ENCODE peak calls at places on chromosomes 5 and 9, in four cellular contexts. One of them, this sample, is unnamed.

GRCh38 chr9:89461302-89461701 is 36.6 kb downstream of the SEMA4D start:
- DNase-seq in ACHN: peak
- DNase-seq in CD4-positive, alpha-beta T cell: no peak
- DNase-seq in fibroblast of the aortic adventitia: peak
- DNase-seq in this sample: no peak

GRCh38 chr5:112228672-112229071 is 190.4 kb downstream of the EPB41L4A start:
- DNase-seq in CD4-positive, alpha-beta T cell: no peak
- DNase-seq in ACHN: peak
- DNase-seq in fibroblast of the aortic adventitia: peak
- DNase-seq in this sample: no peak

GRCh38 chr9:116055536-116055935 is 98.1 kb upstream of the PAPPA start:
- DNase-seq in ACHN: no peak
- DNase-seq in fibroblast of the aortic adventitia: no peak
- DNase-seq in CD4-positive, alpha-beta T cell: no peak
- DNase-seq in this sample: no peak

GRCh38 chr9:77977210-77977611 is 54.4 kb downstream of the GNAQ start:
- DNase-seq in fibroblast of the aortic adventitia: peak
- DNase-seq in CD4-positive, alpha-beta T cell: peak
- DNase-seq in ACHN: peak
- DNase-seq in this sample: peak

GRCh38 chr9:85729882-85730281 is 11.9 kb downstream of the AGTPBP1 start:
- DNase-seq in fibroblast of the aortic adventitia: no peak
- DNase-seq in ACHN: no peak
- DNase-seq in CD4-positive, alpha-beta T cell: no peak
- DNase-seq in this sample: no peak

GRCh38 chr5:103889500-103890209 is 327.1 kb upstream of the NUDT12 start:
- DNase-seq in ACHN: no peak
- DNase-seq in fibroblast of the aortic adventitia: no peak
- DNase-seq in CD4-positive, alpha-beta T cell: no peak
- DNase-seq in this sample: no peak

GRCh38 chr5:61464512-61464911 is 132.5 kb downstream of the ZSWIM6 start:
- DNase-seq in fibroblast of the aortic adventitia: no peak
- DNase-seq in CD4-positive, alpha-beta T cell: no peak
- DNase-seq in ACHN: no peak
- DNase-seq in this sample: no peak

GRCh38 chr5:15951550-15951949 is 228.0 kb downstream of the MARCHF11 start:
- DNase-seq in fibroblast of the aortic adventitia: no peak
- DNase-seq in ACHN: no peak
- DNase-seq in CD4-positive, alpha-beta T cell: no peak
- DNase-seq in this sample: no peak

GRCh38 chr5:52693279-52693678 is 94.4 kb upstream of the ITGA1 start:
- DNase-seq in ACHN: peak
- DNase-seq in fibroblast of the aortic adventitia: peak
- DNase-seq in CD4-positive, alpha-beta T cell: peak
- DNase-seq in this sample: no peak

GRCh38 chr5:61100425-61100824 is 61.8 kb downstream of the SMIM15 start:
- DNase-seq in CD4-positive, alpha-beta T cell: no peak
- DNase-seq in fibroblast of the aortic adventitia: no peak
- DNase-seq in ACHN: no peak
- DNase-seq in this sample: no peak

GRCh38 chr5:119343766-119344165 is 12.1 kb upstream of the TNFAIP8 start:
- DNase-seq in CD4-positive, alpha-beta T cell: peak
- DNase-seq in fibroblast of the aortic adventitia: no peak
- DNase-seq in ACHN: no peak
- DNase-seq in this sample: no peak

GRCh38 chr5:178341091-178341960 is 108.7 kb upstream of the PHYKPL start:
- DNase-seq in fibroblast of the aortic adventitia: no peak
- DNase-seq in ACHN: no peak
- DNase-seq in CD4-positive, alpha-beta T cell: no peak
- DNase-seq in this sample: no peak

GRCh38 chr5:173859315-173860038 is 28.7 kb upstream of the CPEB4 start:
- DNase-seq in ACHN: no peak
- DNase-seq in fibroblast of the aortic adventitia: no peak
- DNase-seq in CD4-positive, alpha-beta T cell: no peak
- DNase-seq in this sample: no peak

GRCh38 chr5:115349001-115349817 is 52.8 kb upstream of the CCDC112 start:
- DNase-seq in fibroblast of the aortic adventitia: peak
- DNase-seq in CD4-positive, alpha-beta T cell: no peak
- DNase-seq in ACHN: peak
- DNase-seq in this sample: no peak

GRCh38 chr5:157476699-157477408 is 16.8 kb downstream of the NIPAL4 start:
- DNase-seq in ACHN: peak
- DNase-seq in fibroblast of the aortic adventitia: peak
- DNase-seq in CD4-positive, alpha-beta T cell: no peak
- DNase-seq in this sample: no peak

GRCh38 chr5:96067902-96068614 is 106.4 kb upstream of the ELL2 start:
- DNase-seq in ACHN: peak
- DNase-seq in CD4-positive, alpha-beta T cell: no peak
- DNase-seq in fibroblast of the aortic adventitia: peak
- DNase-seq in this sample: no peak

GRCh38 chr9:91891915-91892314 is 58.1 kb downstream of the ROR2 start:
- DNase-seq in CD4-positive, alpha-beta T cell: no peak
- DNase-seq in fibroblast of the aortic adventitia: no peak
- DNase-seq in ACHN: no peak
- DNase-seq in this sample: no peak

GRCh38 chr5:109743770-109744212 is 54.1 kb downstream of the MAN2A1 start:
- DNase-seq in fibroblast of the aortic adventitia: peak
- DNase-seq in ACHN: peak
- DNase-seq in CD4-positive, alpha-beta T cell: no peak
- DNase-seq in this sample: no peak

GRCh38 chr5:174910245-174910737 is 185.9 kb downstream of the MSX2 start:
- DNase-seq in fibroblast of the aortic adventitia: peak
- DNase-seq in CD4-positive, alpha-beta T cell: peak
- DNase-seq in ACHN: peak
- DNase-seq in this sample: peak

GRCh38 chr9:97753975-97754374 is 56.8 kb upstream of the XPA start:
- DNase-seq in ACHN: no peak
- DNase-seq in fibroblast of the aortic adventitia: no peak
- DNase-seq in CD4-positive, alpha-beta T cell: no peak
- DNase-seq in this sample: no peak

GRCh38 chr5:77761606-77762005 is 14.5 kb downstream of the TBCA start:
- DNase-seq in fibroblast of the aortic adventitia: no peak
- DNase-seq in ACHN: no peak
- DNase-seq in CD4-positive, alpha-beta T cell: no peak
- DNase-seq in this sample: no peak

GRCh38 chr9:128216781-128217553 is 13.8 kb downstream of the DNM1 start:
- DNase-seq in ACHN: no peak
- DNase-seq in CD4-positive, alpha-beta T cell: no peak
- DNase-seq in fibroblast of the aortic adventitia: no peak
- DNase-seq in this sample: no peak